ENCODE peak calls at places on chromosome 3, in seven cellular contexts. L, U, X, D, H, G and M are unnamed samples.

GRCh38 chr3:131283862-131284261 is 97.7 kb upstream of the NUDT16 start:
- DNase-seq in L (no peak), U (no peak), X (no peak), D (peak), H (no peak), G (no peak), M (no peak)

GRCh38 chr3:194617827-194618226 is 15.4 kb downstream of the TMEM44 start:
- DNase-seq in L (no peak), U (no peak), X (no peak), D (no peak), H (no peak), G (no peak), M (no peak)

GRCh38 chr3:59775781-59776270 is 726.0 kb upstream of the CFAP20DC start:
- DNase-seq in L (no peak), U (no peak), X (no peak), D (no peak), H (no peak), G (no peak), M (no peak)

GRCh38 chr3:23662079-23662617 is 143.6 kb upstream of the UBE2E1 start:
- DNase-seq in L (no peak), U (no peak), X (no peak), D (no peak), H (no peak), G (no peak), M (no peak)

GRCh38 chr3:169954142-169954756 is 12.4 kb upstream of the SEC62 start:
- DNase-seq in L (no peak), U (no peak), X (no peak), D (no peak), H (no peak), G (no peak), M (no peak)

GRCh38 chr3:4741404-4742307 is 237.6 kb upstream of the BHLHE40 start:
- DNase-seq in L (peak), U (peak), X (no peak), D (peak), H (peak), G (peak), M (no peak)

GRCh38 chr3:24586920-24587319 is 92.3 kb upstream of the THRB start:
- DNase-seq in L (no peak), U (no peak), X (no peak), D (no peak), H (no peak), G (no peak), M (no peak)

GRCh38 chr3:114079761-114080160 is 23.2 kb downstream of the QTRT2 start:
- DNase-seq in L (no peak), U (no peak), X (no peak), D (no peak), H (no peak), G (no peak), M (no peak)

GRCh38 chr3:69194431-69195183 is 72.2 kb upstream of the LMOD3 start:
- DNase-seq in L (no peak), U (no peak), X (no peak), D (no peak), H (no peak), G (no peak), M (no peak)

GRCh38 chr3:131694351-131694750 is 191.6 kb upstream of the MRPL3 start:
- DNase-seq in L (no peak), U (no peak), X (no peak), D (no peak), H (no peak), G (no peak), M (no peak)

GRCh38 chr3:66372681-66373350 is 128.0 kb downstream of the LRIG1 start:
- DNase-seq in L (peak), U (no peak), X (no peak), D (peak), H (no peak), G (no peak), M (no peak)

GRCh38 chr3:119632829-119633228 is 27.6 kb downstream of the POPDC2 start:
- DNase-seq in L (no peak), U (no peak), X (no peak), D (peak), H (no peak), G (no peak), M (no peak)

GRCh38 chr3:4571690-4572334 is 78.7 kb downstream of the ITPR1 start:
- DNase-seq in L (peak), U (no peak), X (no peak), D (no peak), H (no peak), G (no peak), M (no peak)

GRCh38 chr3:81426826-81427565 is 334.4 kb downstream of the GBE1 start:
- DNase-seq in L (no peak), U (no peak), X (no peak), D (no peak), H (no peak), G (no peak), M (no peak)

DNA sequence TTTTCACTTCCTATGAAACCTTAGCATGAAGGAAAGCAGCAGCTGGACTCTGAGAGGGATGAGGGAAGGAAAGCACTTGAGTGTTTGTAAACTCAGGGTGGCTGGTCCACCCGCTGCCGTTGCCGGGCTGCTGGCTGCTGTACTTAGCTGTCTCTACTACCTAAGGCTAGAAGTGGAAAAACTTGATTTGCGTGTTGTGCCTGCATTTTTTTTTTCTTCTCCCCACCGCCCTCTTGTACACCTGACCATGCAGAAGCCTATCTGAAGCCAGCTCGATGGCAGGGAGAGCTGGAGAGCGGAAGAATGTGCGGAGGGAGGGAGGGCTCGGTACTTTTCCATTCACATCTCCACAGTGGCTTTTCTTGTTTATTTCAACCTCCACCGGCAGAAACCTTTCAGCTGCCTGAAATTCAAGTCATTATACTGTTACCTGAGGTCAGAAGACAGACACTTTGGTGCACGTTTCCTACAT is 4.8 kb upstream of the BCL6 start:
- DNase-seq in L (peak), U (peak), X (no peak), D (peak), H (peak), G (no peak), M (no peak)
- TF ChIP-seq POLR2A in L (peak), U (no peak), X (no peak), D (peak), H (no peak), G (no peak), M (no peak)

GRCh38 chr3:152375546-152375945 is 106.8 kb downstream of the MBNL1 start:
- DNase-seq in L (no peak), U (no peak), X (no peak), D (no peak), H (no peak), G (no peak), M (no peak)
- TF ChIP-seq POLR2A in L (no peak), U (no peak), X (no peak), D (no peak), H (no peak), G (no peak), M (no peak)

DNA sequence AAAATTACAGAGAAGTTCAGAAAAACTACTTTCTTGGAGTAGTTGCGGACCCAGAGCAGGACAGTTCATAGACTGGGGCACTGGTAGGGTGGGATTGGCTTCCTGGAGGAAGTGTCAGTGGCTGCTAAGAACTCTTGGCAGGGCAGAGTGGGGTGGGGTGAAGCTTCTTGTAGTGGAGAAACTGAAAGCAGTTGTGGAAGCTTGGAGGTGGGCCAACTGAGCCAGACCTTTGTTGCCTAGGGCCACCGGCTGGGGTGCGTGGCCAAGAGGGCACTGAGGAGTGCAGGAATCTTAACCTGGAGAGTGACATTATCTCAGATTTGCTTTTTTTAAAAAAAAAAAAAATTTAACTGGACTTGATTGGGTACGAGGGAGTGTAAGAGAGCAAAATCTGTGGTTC is 3.2 kb downstream of the KAT2B start:
- DNase-seq in L (no peak), U (peak), X (no peak), D (peak), H (peak), G (peak), M (peak)
- TF ChIP-seq POLR2A in L (no peak), U (no peak), X (no peak), D (no peak), H (no peak), G (no peak), M (no peak)

GRCh38 chr3:58006661-58007060 is 1.6 kb upstream of the FLNB start:
- DNase-seq in L (no peak), U (no peak), X (no peak), D (no peak), H (no peak), G (no peak), M (no peak)

GRCh38 chr3:58009026-58009748 is 965 bp downstream of the FLNB start:
- DNase-seq in L (no peak), U (peak), X (peak), D (peak), H (peak), G (peak), M (peak)

GRCh38 chr3:58009749-58010535 is 1.7 kb downstream of the FLNB start:
- DNase-seq in L (no peak), U (no peak), X (no peak), D (peak), H (peak), G (no peak), M (no peak)

GRCh38 chr3:58010562-58010961 is 2.3 kb downstream of the FLNB start:
- DNase-seq in L (no peak), U (no peak), X (no peak), D (no peak), H (no peak), G (no peak), M (no peak)

DNA sequence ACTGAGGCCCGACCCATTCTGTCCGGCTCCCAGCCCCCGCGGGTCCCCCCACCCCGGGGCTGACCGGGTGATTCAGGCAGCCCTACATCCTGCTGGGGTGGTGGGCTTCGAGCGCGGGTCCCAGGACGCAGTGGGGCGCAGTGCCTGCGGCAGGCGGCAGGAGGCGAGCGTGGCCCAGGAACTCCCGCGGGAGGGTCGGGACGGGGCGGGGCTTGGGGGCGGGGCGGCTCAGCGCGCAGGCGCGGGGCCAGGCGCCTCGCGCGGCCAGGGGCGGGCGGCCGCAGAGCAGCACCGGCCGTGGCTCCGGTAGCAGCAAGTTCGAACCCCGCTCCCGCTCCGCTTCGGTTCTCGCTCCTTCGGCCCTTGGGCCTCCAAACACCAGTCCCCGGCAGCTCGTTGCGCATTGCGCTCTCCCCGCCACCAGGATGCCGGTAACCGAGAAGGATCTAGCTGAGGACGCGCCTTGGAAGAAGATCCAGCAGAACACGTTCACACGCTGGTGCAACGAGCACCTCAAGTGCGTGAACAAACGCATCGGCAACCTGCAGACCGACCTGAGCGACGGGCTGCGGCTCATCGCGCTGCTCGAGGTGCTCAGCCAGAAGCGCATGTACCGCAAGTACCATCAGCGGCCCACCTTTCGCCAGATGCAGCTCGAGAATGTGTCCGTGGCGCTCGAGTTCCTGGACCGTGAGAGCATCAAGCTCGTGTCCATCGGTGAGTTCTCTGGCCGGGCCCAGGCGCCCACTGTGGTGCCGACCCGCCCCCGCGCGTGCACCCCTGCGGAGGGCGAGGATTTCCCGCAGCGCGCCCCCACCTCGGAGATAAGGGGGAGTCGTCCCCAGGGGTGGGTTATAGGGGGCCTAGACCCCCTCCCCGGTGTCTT is at the start of gene FLNB:
- DNase-seq in L (peak), U (peak), X (peak), D (peak), H (peak), G (peak), M (peak)
- TF ChIP-seq POLR2A in L (peak), U (peak), X (peak), D (peak), H (no peak), G (no peak), M (no peak)

GRCh38 chr3:16318216-16318615 is 53.2 kb downstream of the OXNAD1 start:
- DNase-seq in L (no peak), U (no peak), X (no peak), D (no peak), H (no peak), G (no peak), M (no peak)

GRCh38 chr3:16317561-16317945 is 52.5 kb downstream of the OXNAD1 start:
- DNase-seq in L (no peak), U (no peak), X (no peak), D (no peak), H (no peak), G (no peak), M (no peak)

GRCh38 chr3:16315623-16316022 is 50.6 kb downstream of the OXNAD1 start:
- DNase-seq in L (no peak), U (no peak), X (no peak), D (no peak), H (no peak), G (no peak), M (no peak)

GRCh38 chr3:16316396-16316795 is 51.4 kb downstream of the OXNAD1 start:
- DNase-seq in L (no peak), U (no peak), X (no peak), D (no peak), H (no peak), G (no peak), M (no peak)

DNA sequence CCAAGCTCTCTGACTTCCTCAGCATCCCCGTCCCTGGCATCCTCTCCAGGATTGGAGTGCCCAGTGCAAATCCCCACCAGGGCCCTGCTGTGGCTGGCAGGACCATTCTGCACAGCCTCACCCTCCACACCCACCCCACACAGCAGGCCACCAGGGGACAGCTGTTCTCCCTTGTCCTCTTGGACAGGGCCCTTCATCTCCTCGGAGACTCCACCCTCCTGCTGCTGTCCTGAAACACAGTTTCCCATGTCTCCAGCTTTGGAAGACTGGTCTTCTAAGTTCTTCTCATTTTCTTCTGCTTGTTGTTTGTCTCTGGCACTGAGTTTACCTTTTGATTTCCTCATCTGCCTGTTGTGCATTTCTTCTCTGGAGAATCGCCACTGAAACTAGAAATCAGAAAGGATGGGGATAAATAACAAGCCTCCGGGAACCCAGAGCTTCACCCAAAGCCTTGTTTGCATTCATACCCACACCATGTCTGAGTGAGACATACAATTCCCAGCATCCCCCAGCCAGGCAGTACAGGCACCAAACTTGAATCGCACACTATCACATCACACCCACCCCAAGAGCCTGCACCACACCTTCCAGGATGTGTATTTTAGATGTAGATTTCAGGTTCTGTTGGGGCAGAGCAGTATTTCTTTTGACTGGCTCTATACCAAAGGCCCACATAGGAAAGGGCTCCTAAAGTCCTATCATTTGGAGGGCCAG is 52.0 kb downstream of the OXNAD1 start:
- DNase-seq in L (no peak), U (no peak), X (no peak), D (no peak), H (no peak), G (no peak), M (no peak)
- TF ChIP-seq POLR2A in L (no peak), U (no peak), X (no peak), D (no peak), H (no peak), G (no peak), M (no peak)

GRCh38 chr3:12662593-12663310 is 1.2 kb downstream of the RAF1 start:
- DNase-seq in L (no peak), U (peak), X (no peak), D (peak), H (peak), G (peak), M (peak)
- TF ChIP-seq POLR2A in L (no peak), U (no peak), X (no peak), D (no peak), H (no peak), G (no peak), M (no peak)